ENCODE peak calls at places on chromosome 21, in eight cellular contexts. B is erythroblast, E is GM12891, M is adrenal gland, V is IMR-90, Z is A549, H is K562, P is ovary. A is an unnamed sample.
A peak's percentile ranks its signal among the peaks of the same experiment; 100 is the strongest.

GRCh38 chr21:44850905-44851657 is 22.4 kb downstream of the PTTG1IP start:
- DNase-seq in M (peak; percentile 58), P (no peak), V (no peak), B (no peak), H (no peak), Z (no peak), E (no peak), A (no peak)

GRCh38 chr21:45479691-45480675 is 62.3 kb downstream of the SLC19A1 start:
- DNase-seq in Z (no peak), E (no peak), H (no peak), V (no peak), M (no peak), B (no peak), P (no peak), A (no peak)

GRCh38 chr21:27528697-27529096 is 561.8 kb upstream of the ADAMTS5 start:
- DNase-seq in M (no peak), P (no peak), V (peak; percentile 61), Z (no peak), E (no peak), B (no peak), H (no peak), A (no peak)

GRCh38 chr21:45455321-45456013 is 50.5 kb downstream of the COL18A1 start:
- DNase-seq in H (no peak), B (no peak), V (peak; percentile 22), E (no peak), Z (no peak), M (no peak), P (peak; percentile 58), A (no peak)

GRCh38 chr21:36788116-36788515 is 89.2 kb downstream of the SIM2 start:
- DNase-seq in P (no peak), Z (peak; percentile 50), V (no peak), M (no peak), B (no peak), H (no peak), E (no peak), A (peak; percentile 77)

GRCh38 chr21:37006521-37007291 is at the start of gene RIPPLY3:
- DNase-seq in B (no peak), E (peak; percentile 42), Z (no peak), V (no peak), P (no peak), M (no peak), H (no peak), A (no peak)

GRCh38 chr21:18369115-18369514 is 34.5 kb downstream of the TMPRSS15 start:
- DNase-seq in Z (no peak), B (no peak), H (no peak), E (no peak), V (no peak), M (no peak), P (no peak), A (no peak)

GRCh38 chr21:37717534-37717933 is 198.7 kb downstream of the KCNJ6 start:
- DNase-seq in Z (no peak), E (no peak), M (no peak), P (no peak), B (no peak), H (peak; percentile 45), V (no peak), A (no peak)

GRCh38 chr21:23463365-23463764 is 2143.9 kb downstream of the MRPL39 start:
- DNase-seq in Z (no peak), E (no peak), P (no peak), V (no peak), B (no peak), H (no peak), M (no peak), A (no peak)

GRCh38 chr21:16492892-16493291 is 763.1 kb downstream of the USP25 start:
- DNase-seq in Z (no peak), M (no peak), P (no peak), E (no peak), B (no peak), V (no peak), H (no peak), A (no peak)

GRCh38 chr21:37348664-37349063 is 17.9 kb upstream of the DYRK1A start:
- DNase-seq in P (no peak), V (no peak), Z (no peak), B (peak; percentile 33), H (peak; percentile 46), E (no peak), M (no peak), A (no peak)

GRCh38 chr21:30962013-30962412 is 76.3 kb downstream of the KRTAP19-8 start:
- DNase-seq in V (no peak), M (no peak), E (no peak), B (no peak), P (no peak), H (no peak), Z (no peak), A (no peak)

GRCh38 chr21:38850277-38850951 is 44.7 kb downstream of the ETS2 start:
- DNase-seq in P (no peak), B (peak; percentile 57), Z (no peak), H (peak; percentile 77), V (no peak), E (no peak), M (no peak), A (no peak)
- TF ChIP-seq POLR2A in P (no peak), B (no peak), Z (no peak), H (no peak), V (no peak), E (no peak), M (no peak), A (no peak)

DNA sequence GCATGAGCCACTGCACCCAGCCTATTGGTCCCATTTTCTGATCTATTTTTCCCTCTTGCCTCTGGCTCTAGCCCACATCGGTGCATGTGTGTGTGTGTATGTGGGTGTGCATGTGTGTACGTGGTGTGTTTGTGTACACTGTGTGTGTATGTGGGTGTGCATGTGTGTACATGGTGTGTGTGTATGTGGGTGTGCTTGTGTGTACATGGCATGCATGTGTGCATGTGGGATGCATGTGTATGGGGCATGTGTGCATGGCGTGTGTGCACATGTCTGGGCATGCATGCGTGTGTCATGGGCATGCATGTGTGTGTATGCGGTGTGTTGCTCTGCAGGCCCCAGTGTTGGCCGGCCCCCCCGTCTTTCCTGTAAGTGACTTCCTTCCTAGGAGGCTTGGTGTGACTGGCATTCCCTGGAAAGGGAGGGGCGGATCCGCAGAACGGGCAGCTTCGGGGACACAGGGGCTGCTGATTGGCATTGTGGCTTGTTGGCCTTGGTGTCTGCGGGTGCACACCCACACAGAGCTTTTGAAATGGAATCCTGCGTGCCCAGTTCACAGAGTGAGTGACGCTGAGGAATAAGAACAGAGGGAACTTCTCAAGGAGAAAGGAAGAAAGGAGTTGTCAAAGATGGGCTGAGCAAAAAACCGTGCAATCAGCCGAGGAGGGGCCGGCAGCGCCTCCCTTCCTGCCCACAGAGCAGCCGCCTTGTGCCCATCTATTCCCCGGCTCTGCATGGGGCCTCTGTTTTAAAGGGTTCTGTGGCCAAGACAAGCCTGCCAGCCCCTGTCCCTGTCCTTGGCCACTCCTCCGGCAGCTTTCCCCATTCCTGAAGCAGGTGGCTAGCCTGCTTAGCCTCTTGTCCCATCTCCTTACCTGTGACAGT is 8.0 kb downstream of the PDXK start:
- DNase-seq in E (no peak), Z (no peak), P (peak; percentile 32), M (no peak), B (no peak), V (no peak), H (no peak), A (no peak)
- TF ChIP-seq POLR2A in E (no peak), Z (no peak), P (no peak), M (peak; percentile 35), B (no peak), V (no peak), H (peak; percentile 34), A (no peak)

GRCh38 chr21:42534901-42535378 is 21.3 kb downstream of the SLC37A1 start:
- DNase-seq in H (no peak), B (no peak), Z (no peak), E (no peak), P (no peak), V (no peak), M (peak; percentile 15), A (no peak)
- TF ChIP-seq POLR2A in H (no peak), B (no peak), Z (no peak), E (no peak), P (no peak), V (no peak), M (no peak), A (no peak)

GRCh38 chr21:34888569-34889286 is 160.4 kb downstream of the RUNX1 start:
- DNase-seq in V (peak; percentile 96), H (peak; percentile 98), E (peak; percentile 70), B (peak; percentile 92), P (peak; percentile 90), Z (peak; percentile 83), M (peak; percentile 92), A (peak; percentile 96)

GRCh38 chr21:34889537-34890257 is 159.4 kb downstream of the RUNX1 start:
- DNase-seq in P (peak; percentile 66), V (peak; percentile 77), B (peak; percentile 88), H (peak; percentile 88), Z (peak; percentile 52), M (peak; percentile 69), E (peak; percentile 76), A (peak; percentile 78)

GRCh38 chr21:34886554-34887385 is 162.3 kb downstream of the RUNX1 start:
- DNase-seq in M (peak; percentile 29), Z (no peak), V (no peak), H (peak; percentile 41), P (peak; percentile 36), E (no peak), B (peak; percentile 53), A (peak; percentile 50)

GRCh38 chr21:34889287-34889536 is 159.9 kb downstream of the RUNX1 start:
- DNase-seq in M (no peak), H (peak; percentile 70), Z (no peak), B (peak; percentile 78), P (peak; percentile 39), E (no peak), V (peak; percentile 74), A (peak; percentile 38)

DNA sequence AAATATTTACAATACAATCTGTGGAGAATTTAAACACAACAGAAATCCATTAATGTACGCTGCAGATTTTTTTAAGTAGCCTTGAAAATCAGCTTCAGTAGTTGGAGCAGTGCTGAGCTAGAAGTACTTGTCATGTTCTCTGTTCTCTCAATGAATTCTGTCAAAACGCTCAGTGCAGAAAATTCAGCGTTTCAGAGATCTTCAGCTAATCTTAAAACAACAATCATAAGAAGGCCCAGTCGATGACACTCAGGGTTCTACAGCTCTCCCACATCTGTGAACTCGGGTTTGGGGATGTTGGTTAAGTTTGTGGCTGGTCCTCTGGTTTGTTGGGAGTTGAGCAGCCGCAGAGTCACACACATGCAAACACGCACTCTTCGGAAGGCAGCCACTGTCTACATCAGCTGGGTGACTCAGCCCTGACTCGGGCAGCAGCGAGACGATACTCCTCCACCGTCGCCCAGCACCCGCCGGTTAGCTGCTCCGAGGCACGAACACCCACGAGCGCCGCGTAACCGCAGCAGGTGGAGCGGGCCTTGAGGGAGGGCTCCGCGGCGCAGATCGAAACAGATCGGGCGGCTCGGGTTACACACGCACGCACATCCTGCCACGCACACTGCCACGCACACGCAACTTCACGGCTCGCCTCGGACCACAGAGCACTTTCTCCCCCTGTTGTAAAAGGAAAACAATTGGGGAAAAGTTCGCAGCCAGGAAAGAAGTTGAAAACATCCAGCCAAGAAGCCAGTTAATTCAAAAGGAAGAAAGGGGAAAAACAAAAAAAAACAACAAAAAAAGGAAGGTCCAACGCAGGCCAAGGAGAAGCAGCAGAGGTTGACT is 161.2 kb downstream of the RUNX1 start:
- DNase-seq in M (peak; percentile 79), B (peak; percentile 82), Z (peak; percentile 50), V (peak; percentile 99), H (peak; percentile 90), P (peak; percentile 69), E (peak; percentile 65), A (peak; percentile 76)
- TF ChIP-seq POLR2A in M (peak; percentile 3), B (no peak), Z (no peak), V (peak; percentile 91), H (no peak), P (no peak), E (no peak), A (peak; percentile 64)